ENCODE peak calls at places on chromosomes 12 and 14, in eight cellular contexts. Z, W, I, F, R, B, A and T are unnamed samples.

GRCh38 chr12:25979563-25979962 is 21.1 kb downstream of the RASSF8 start:
- DNase-seq in Z (no peak), W (no peak), I (no peak), F (no peak), R (no peak), B (no peak), A (no peak), T (no peak)

GRCh38 chr14:104171029-104171697 is 32.8 kb downstream of the KIF26A start:
- DNase-seq in Z (no peak), W (no peak), I (no peak), F (no peak), R (peak), B (no peak), A (no peak), T (no peak)

GRCh38 chr12:112782921-112783320 is 8.6 kb upstream of the RPH3A start:
- DNase-seq in Z (no peak), W (no peak), I (no peak), F (no peak), R (no peak), B (no peak), A (no peak), T (no peak)

GRCh38 chr12:104508752-104509446 is 52.2 kb downstream of the CHST11 start:
- DNase-seq in Z (no peak), W (no peak), I (no peak), F (no peak), R (no peak), B (no peak), A (no peak), T (no peak)

GRCh38 chr14:23153891-23154796 is 29.3 kb downstream of the SLC7A8 start:
- DNase-seq in Z (no peak), W (peak), I (no peak), F (no peak), R (peak), B (no peak), A (no peak), T (no peak)

GRCh38 chr14:93527076-93527692 is 96.4 kb downstream of the UNC79 start:
- DNase-seq in Z (no peak), W (no peak), I (no peak), F (no peak), R (no peak), B (no peak), A (no peak), T (no peak)

GRCh38 chr12:11732023-11732422 is 82.5 kb downstream of the ETV6 start:
- DNase-seq in Z (no peak), W (no peak), I (no peak), F (no peak), R (no peak), B (no peak), A (no peak), T (no peak)

GRCh38 chr12:2295941-2296461 is 243.2 kb downstream of the CACNA1C start:
- DNase-seq in Z (no peak), W (peak), I (no peak), F (peak), R (no peak), B (no peak), A (no peak), T (no peak)

GRCh38 chr14:55146425-55146824 is 17.4 kb downstream of the LGALS3 start:
- DNase-seq in Z (no peak), W (no peak), I (no peak), F (no peak), R (no peak), B (no peak), A (no peak), T (no peak)

GRCh38 chr12:32983968-32984367 is 87.4 kb upstream of the PKP2 start:
- DNase-seq in Z (no peak), W (no peak), I (no peak), F (peak), R (no peak), B (no peak), A (no peak), T (no peak)

GRCh38 chr12:109281452-109281851 is 27.6 kb downstream of the FOXN4 start:
- DNase-seq in Z (no peak), W (no peak), I (no peak), F (no peak), R (no peak), B (no peak), A (no peak), T (no peak)

GRCh38 chr12:32486158-32486557 is 86.8 kb downstream of the FGD4 start:
- DNase-seq in Z (no peak), W (no peak), I (no peak), F (no peak), R (no peak), B (no peak), A (no peak), T (no peak)

GRCh38 chr14:77406086-77406485 is 17.2 kb downstream of the NOXRED1 start:
- DNase-seq in Z (no peak), W (no peak), I (no peak), F (no peak), R (no peak), B (no peak), A (no peak), T (no peak)

GRCh38 chr12:31740618-31741017 is 11.8 kb upstream of the AMN1 start:
- DNase-seq in Z (no peak), W (no peak), I (no peak), F (no peak), R (no peak), B (no peak), A (no peak), T (no peak)

GRCh38 chr12:131832393-131833231 is 4.4 kb downstream of the MMP17 start:
- DNase-seq in Z (peak), W (peak), I (no peak), F (peak), R (peak), B (no peak), A (no peak), T (no peak)

GRCh38 chr14:30928462-30928861 is 54.1 kb downstream of the COCH start:
- DNase-seq in Z (no peak), W (no peak), I (no peak), F (no peak), R (no peak), B (no peak), A (no peak), T (no peak)

GRCh38 chr12:86777335-86777734 is 521.1 kb upstream of the MGAT4C start:
- DNase-seq in Z (no peak), W (no peak), I (no peak), F (no peak), R (no peak), B (no peak), A (no peak), T (no peak)

GRCh38 chr14:100408350-100409015 is 85.3 kb downstream of the SLC25A47 start:
- DNase-seq in Z (no peak), W (no peak), I (no peak), F (peak), R (no peak), B (no peak), A (no peak), T (no peak)

GRCh38 chr14:30108975-30109700 is 181.5 kb upstream of the PRKD1 start:
- DNase-seq in Z (no peak), W (no peak), I (no peak), F (no peak), R (no peak), B (no peak), A (no peak), T (no peak)

GRCh38 chr14:61730756-61731373 is 31.4 kb upstream of the SNAPC1 start:
- DNase-seq in Z (no peak), W (no peak), I (no peak), F (no peak), R (no peak), B (no peak), A (no peak), T (no peak)

GRCh38 chr14:56199976-56200577 is 81.9 kb downstream of the PELI2 start:
- DNase-seq in Z (no peak), W (no peak), I (no peak), F (no peak), R (no peak), B (no peak), A (no peak), T (no peak)

GRCh38 chr14:50961606-50962259 is 17.4 kb upstream of the PYGL start:
- DNase-seq in Z (no peak), W (no peak), I (no peak), F (peak), R (peak), B (no peak), A (no peak), T (no peak)

GRCh38 chr14:105093426-105094192 is 28.4 kb upstream of the GPR132 start:
- DNase-seq in Z (no peak), W (peak), I (peak), F (peak), R (peak), B (peak), A (peak), T (no peak)

GRCh38 chr12:11895421-11896064 is 175.2 kb upstream of the BCL2L14 start:
- DNase-seq in Z (no peak), W (no peak), I (no peak), F (no peak), R (no peak), B (no peak), A (no peak), T (no peak)

GRCh38 chr14:71070169-71070568 is 162.9 kb downstream of the PCNX1 start:
- DNase-seq in Z (no peak), W (no peak), I (no peak), F (peak), R (no peak), B (no peak), A (no peak), T (no peak)

GRCh38 chr14:57962293-57962996 is 96.6 kb upstream of the SLC35F4 start:
- DNase-seq in Z (no peak), W (peak), I (no peak), F (no peak), R (no peak), B (no peak), A (peak), T (no peak)

GRCh38 chr12:49049566-49050224 is 10.9 kb downstream of the KMT2D start:
- DNase-seq in Z (no peak), W (no peak), I (no peak), F (peak), R (no peak), B (no peak), A (no peak), T (no peak)

GRCh38 chr14:57617510-57617909 is 123.9 kb upstream of the CCDC198 start:
- DNase-seq in Z (no peak), W (no peak), I (no peak), F (no peak), R (no peak), B (no peak), A (peak), T (no peak)

GRCh38 chr12:62466018-62466595 is 519 bp upstream of the MON2 start:
- DNase-seq in Z (no peak), W (peak), I (no peak), F (peak), R (peak), B (no peak), A (no peak), T (no peak)

GRCh38 chr12:49973361-49973830 is 649 bp downstream of the AQP6 start:
- DNase-seq in Z (no peak), W (no peak), I (no peak), F (no peak), R (no peak), B (no peak), A (no peak), T (no peak)

GRCh38 chr14:42047421-42048045 is 440.9 kb downstream of the LRFN5 start:
- DNase-seq in Z (no peak), W (no peak), I (no peak), F (peak), R (no peak), B (no peak), A (no peak), T (no peak)

GRCh38 chr14:89240414-89240813 is 176.6 kb downstream of the FOXN3 start:
- DNase-seq in Z (no peak), W (no peak), I (no peak), F (peak), R (no peak), B (no peak), A (no peak), T (no peak)

GRCh38 chr12:117885211-117885610 is 83.6 kb downstream of the KSR2 start:
- DNase-seq in Z (no peak), W (no peak), I (no peak), F (no peak), R (no peak), B (no peak), A (no peak), T (no peak)

GRCh38 chr14:75482366-75482765 is 39.9 kb upstream of the BATF start:
- DNase-seq in Z (no peak), W (no peak), I (no peak), F (no peak), R (no peak), B (no peak), A (no peak), T (no peak)

GRCh38 chr12:13121568-13121967 is 18.1 kb upstream of the GSG1 start:
- DNase-seq in Z (no peak), W (no peak), I (no peak), F (no peak), R (no peak), B (no peak), A (no peak), T (no peak)